ENCODE peak calls at places on chromosome 1, in six cellular contexts. H is A549, A is upper lobe of left lung, Z is HepG2, E is GM12878, K is K562. Q is an unnamed sample.
A peak's percentile ranks its signal among the peaks of the same experiment; 100 is the strongest.

GRCh38 chr1:28256197-28256827 is 3.0 kb upstream of the SESN2 start:
- ATAC-seq in Z (no peak), K (no peak), A (no peak), H (no peak), E (no peak), Q (no peak)

GRCh38 chr1:247172956-247173355 is 1.1 kb upstream of the ZNF124 start:
- ATAC-seq in E (no peak), K (no peak), H (no peak), Z (no peak), A (no peak), Q (no peak)

GRCh38 chr1:227003163-227003562 is 63.1 kb downstream of the COQ8A start:
- ATAC-seq in K (no peak), Z (no peak), E (no peak), H (no peak), A (no peak), Q (no peak)

GRCh38 chr1:40868051-40868723 is 6.0 kb upstream of the CITED4 start:
- ATAC-seq in E (no peak), Z (peak; percentile 77), H (peak; percentile 80), K (peak; percentile 79), A (peak; percentile 34), Q (no peak)

GRCh38 chr1:101298663-101299062 is 61.8 kb downstream of the S1PR1 start:
- ATAC-seq in E (no peak), K (no peak), A (no peak), Z (no peak), H (no peak), Q (no peak)

GRCh38 chr1:228083871-228084278 is 1.4 kb downstream of the ARF1 start:
- ATAC-seq in E (peak; percentile 4), K (peak; percentile 15), Z (no peak), H (peak; percentile 4), A (peak; percentile 27), Q (no peak)

GRCh38 chr1:50425376-50426107 is 2.3 kb upstream of the DMRTA2 start:
- ATAC-seq in H (peak; percentile 70), E (no peak), Z (peak; percentile 63), K (peak; percentile 10), A (no peak), Q (no peak)

GRCh38 chr1:167450843-167451242 is 67.5 kb downstream of the CD247 start:
- ATAC-seq in E (no peak), H (no peak), K (no peak), Z (no peak), A (no peak), Q (no peak)

GRCh38 chr1:40978886-40979240 is 633 bp upstream of the CTPS1 start:
- ATAC-seq in K (no peak), H (no peak), Z (no peak), E (no peak), A (no peak), Q (no peak)

GRCh38 chr1:40004857-40005256 is 35.7 kb upstream of the CAP1 start:
- ATAC-seq in E (no peak), K (no peak), H (no peak), A (no peak), Z (no peak), Q (no peak)

GRCh38 chr1:110786802-110787327 is 86.1 kb upstream of the CD53 start:
- ATAC-seq in A (no peak), H (no peak), K (no peak), E (peak; percentile 57), Z (no peak), Q (no peak)

GRCh38 chr1:2301607-2302291 is 73.6 kb downstream of the SKI start:
- ATAC-seq in K (no peak), A (no peak), Z (no peak), E (no peak), H (no peak), Q (no peak)

GRCh38 chr1:154971341-154971998 is 923 bp upstream of the SHC1 start:
- ATAC-seq in A (no peak), Z (no peak), K (no peak), E (no peak), H (peak; percentile 0), Q (no peak)

GRCh38 chr1:154974086-154974807 is at the start of gene CKS1B:
- ATAC-seq in K (peak; percentile 83), H (peak; percentile 77), E (peak; percentile 87), A (peak; percentile 92), Z (peak; percentile 83), Q (peak; percentile 88)

GRCh38 chr1:154972213-154972516 is 1.6 kb upstream of the SHC1 start:
- ATAC-seq in A (no peak), H (no peak), Z (no peak), K (no peak), E (no peak), Q (no peak)

GRCh38 chr1:154973344-154974085 is 966 bp upstream of the CKS1B start:
- ATAC-seq in Z (peak; percentile 12), A (peak; percentile 80), H (peak; percentile 19), E (peak; percentile 52), K (peak; percentile 47), Q (peak; percentile 35)

DNA sequence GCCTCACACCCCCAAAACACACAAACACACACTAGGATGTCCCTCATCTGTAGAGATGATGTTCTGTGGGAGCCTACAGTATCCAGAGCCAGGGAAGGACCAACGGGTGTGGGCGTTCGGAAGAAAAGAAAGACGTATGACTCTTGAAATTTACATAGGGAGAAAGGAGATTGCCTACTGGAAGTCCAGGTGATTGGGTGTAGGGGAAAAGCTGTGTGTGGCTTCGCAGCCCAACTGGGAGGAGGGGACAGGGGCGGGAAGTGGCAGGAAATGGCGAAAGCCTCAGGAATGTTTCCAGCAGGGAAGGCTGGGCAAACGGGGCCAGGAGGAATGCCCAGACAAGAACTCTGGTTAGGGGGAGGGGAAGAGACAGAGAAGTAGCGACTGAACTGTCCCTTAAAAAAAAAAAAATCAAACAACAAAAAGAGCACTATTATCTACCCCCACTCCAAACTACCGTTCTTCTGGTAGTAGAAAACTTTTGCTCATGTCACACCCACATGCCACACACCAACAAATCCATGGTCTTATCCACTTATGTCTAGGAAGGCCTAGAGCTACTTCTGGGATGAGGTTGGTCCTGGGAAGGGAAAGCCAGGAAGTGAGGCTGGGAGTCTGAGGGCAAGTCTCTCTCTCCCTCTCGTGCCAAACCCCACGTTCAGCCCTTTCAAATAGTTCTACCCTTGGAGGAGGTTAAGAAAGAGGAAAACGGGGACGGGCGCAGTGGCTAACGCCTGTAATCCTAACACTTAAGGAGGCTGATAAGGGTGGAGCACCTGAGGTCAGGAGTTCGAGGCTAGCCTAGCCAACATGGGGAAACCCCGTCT is 1.8 kb upstream of the CKS1B start:
- ATAC-seq in K (no peak), Z (peak; percentile 41), H (peak; percentile 48), A (no peak), E (no peak), Q (no peak)
- TF ChIP-seq EP300 in K (no peak), Z (peak; percentile 22), H (peak; percentile 74), A (peak; percentile 87), E (no peak), Q (no peak)

DNA sequence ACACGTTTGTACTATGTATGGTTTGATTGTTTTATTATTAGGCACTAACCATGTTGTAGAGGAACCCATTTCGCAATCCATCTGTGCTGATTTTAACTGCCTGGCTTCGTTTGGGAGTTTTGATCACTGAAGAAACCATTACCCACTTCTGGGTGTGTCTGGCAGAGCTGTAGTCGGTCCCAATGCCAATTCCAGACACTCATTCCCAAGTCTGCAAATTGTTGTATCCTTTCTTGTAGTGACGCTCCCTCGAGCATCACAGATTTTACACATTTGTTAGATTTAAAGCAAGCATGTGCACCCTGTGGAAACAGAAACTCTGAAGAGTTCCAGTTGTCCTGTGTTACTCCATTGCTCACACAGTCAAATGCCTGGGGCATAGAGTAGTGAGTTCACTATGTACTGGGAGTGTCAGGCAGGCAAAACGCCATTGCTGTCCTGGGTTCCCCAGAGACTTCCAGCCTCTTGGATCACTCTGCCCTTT is 31.0 kb upstream of the EFCAB14 start:
- ATAC-seq in A (peak; percentile 68), E (no peak), K (no peak), H (no peak), Z (no peak), Q (peak; percentile 87)
- TF ChIP-seq EP300 in A (no peak), E (no peak), K (no peak), H (no peak), Z (no peak), Q (no peak)

GRCh38 chr1:197904126-197904787 is 1.8 kb downstream of the C1orf53 start:
- ATAC-seq in E (no peak), A (no peak), H (no peak), Z (no peak), K (no peak), Q (no peak)

GRCh38 chr1:197902131-197902453 is 338 bp upstream of the C1orf53 start:
- ATAC-seq in K (peak; percentile 1), A (no peak), H (peak; percentile 54), E (no peak), Z (peak; percentile 6), Q (no peak)

GRCh38 chr1:197905699-197906351 is 3.4 kb downstream of the C1orf53 start:
- ATAC-seq in A (no peak), H (no peak), K (no peak), E (no peak), Z (no peak), Q (no peak)

GRCh38 chr1:197903196-197903514 is 725 bp downstream of the C1orf53 start:
- ATAC-seq in H (peak; percentile 57), Z (no peak), A (peak; percentile 32), E (no peak), K (no peak), Q (no peak)

DNA sequence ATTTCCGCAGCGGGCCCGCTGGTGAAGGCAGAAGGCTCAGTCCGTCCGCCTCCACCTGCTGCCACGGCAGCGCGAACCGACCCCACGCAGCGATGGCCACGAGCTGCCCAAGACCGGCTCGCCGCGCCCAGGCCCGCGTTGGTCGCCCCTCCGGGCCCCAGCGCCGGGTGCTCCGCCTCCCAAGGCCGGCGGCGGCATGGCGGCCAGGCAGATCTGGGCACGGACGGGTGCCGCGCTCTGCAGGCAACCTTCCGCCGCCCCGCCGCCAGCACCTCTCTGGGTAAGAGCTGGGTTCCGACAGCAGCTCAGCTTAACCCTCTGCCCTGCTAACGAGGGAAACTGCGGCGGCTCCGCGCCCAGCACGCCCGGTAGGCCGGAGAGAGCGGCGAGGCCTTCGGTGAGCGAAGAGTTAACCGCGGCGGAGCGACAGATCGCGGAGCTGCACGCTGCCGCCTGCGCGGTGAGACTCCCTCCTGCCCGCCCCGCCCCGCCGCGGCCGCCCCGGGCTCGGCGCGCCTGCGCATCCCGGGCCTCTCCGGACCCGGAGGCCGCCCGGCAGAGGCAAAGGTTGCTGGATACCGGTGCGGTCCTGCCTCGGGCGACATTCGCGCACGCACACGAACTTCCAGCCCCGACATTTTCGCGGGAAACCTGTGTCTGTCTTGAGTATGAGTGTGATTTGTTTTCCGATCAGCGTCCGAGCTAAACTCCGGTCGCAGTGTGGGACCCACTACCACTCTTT is at the start of gene C1orf53:
- ATAC-seq in H (peak; percentile 99), A (peak; percentile 100), Z (peak; percentile 98), K (peak; percentile 99), E (peak; percentile 99), Q (peak; percentile 97)
- TF ChIP-seq EP300 in H (no peak), A (no peak), Z (no peak), K (no peak), E (no peak), Q (no peak)

DNA sequence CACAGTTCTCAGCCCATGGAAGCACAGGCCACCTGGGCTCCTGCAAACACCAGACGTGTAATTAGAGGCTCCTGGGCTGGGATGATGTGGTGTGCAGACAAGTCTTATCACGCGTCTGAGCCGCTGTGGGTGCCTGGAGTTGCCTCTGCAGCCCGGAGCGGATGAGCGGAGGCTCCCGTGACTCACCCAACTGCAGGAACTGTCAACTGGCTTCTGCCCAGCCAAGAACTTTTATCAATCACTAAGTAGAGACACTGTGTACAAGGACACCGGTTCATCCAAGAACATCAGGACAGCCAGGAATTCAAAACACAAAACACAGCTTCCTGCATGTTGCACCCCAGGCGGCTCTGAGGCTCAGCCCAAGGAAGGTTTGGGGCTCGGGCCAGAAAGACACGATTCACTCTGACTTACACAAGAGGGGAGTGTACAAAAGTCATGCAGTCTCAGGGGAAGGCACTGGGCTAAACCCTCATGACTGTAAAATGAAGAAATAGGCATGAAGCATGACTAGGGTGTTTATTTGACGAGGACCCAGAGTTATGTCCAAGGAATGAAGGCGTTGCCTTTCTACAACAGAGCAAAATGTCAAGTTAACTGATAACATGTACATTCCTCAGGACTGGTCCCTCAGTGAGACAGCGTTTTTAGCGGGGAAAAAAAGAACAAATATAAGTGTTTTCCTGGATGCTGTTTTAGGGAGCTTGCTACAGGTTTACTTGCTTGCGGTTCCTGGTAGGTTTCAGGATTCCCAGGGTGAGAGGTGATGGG is 21.1 kb downstream of the ERRFI1 start:
- ATAC-seq in H (peak; percentile 81), Z (peak; percentile 62), K (peak; percentile 98), E (no peak), A (peak; percentile 94), Q (peak; percentile 93)
- TF ChIP-seq EP300 in H (peak; percentile 90), Z (no peak), K (peak; percentile 90), E (no peak), A (peak; percentile 71), Q (no peak)